ENCODE peak calls at places on chromosome 16, in five cellular contexts. V is M059J, M is hippocampal formation, Y is fibroblast of lung, R is HFF-Myc. F is an unnamed sample.

GRCh38 chr16:19284207-19284606 is 1.3 kb upstream of the CLEC19A start:
- DNase-seq in V (peak), M (peak), Y (no peak), R (no peak), F (no peak)

GRCh38 chr16:47987136-47987535 is 168.7 kb downstream of the ABCC12 start:
- DNase-seq in V (no peak), M (no peak), Y (no peak), R (no peak), F (no peak)

GRCh38 chr16:47774661-47775060 is 313.5 kb downstream of the PHKB start:
- DNase-seq in V (peak), M (no peak), Y (peak), R (no peak), F (no peak)

GRCh38 chr16:81804134-81804610 is 25.1 kb downstream of the PLCG2 start:
- DNase-seq in V (no peak), M (no peak), Y (no peak), R (no peak), F (no peak)

GRCh38 chr16:70250748-70251650 is 741 bp downstream of the EXOSC6 start:
- DNase-seq in V (peak), M (no peak), Y (peak), R (no peak), F (peak)

GRCh38 chr16:50598256-50598894 is 50.2 kb downstream of the NKD1 start:
- DNase-seq in V (no peak), M (no peak), Y (no peak), R (no peak), F (no peak)

GRCh38 chr16:77679901-77680300 is 42.4 kb upstream of the NUDT7 start:
- DNase-seq in V (no peak), M (no peak), Y (peak), R (no peak), F (no peak)

GRCh38 chr16:67014641-67015315 is 14.2 kb upstream of the CBFB start:
- DNase-seq in V (no peak), M (no peak), Y (no peak), R (no peak), F (no peak)

GRCh38 chr16:83143788-83144187 is 517.0 kb downstream of the CDH13 start:
- DNase-seq in V (no peak), M (no peak), Y (peak), R (no peak), F (no peak)

GRCh38 chr16:23712976-23713375 is at the start of gene ERN2:
- DNase-seq in V (no peak), M (no peak), Y (no peak), R (no peak), F (no peak)

GRCh38 chr16:56316545-56316944 is 108.8 kb downstream of the AMFR start:
- DNase-seq in V (no peak), M (no peak), Y (no peak), R (no peak), F (no peak)

F was measured in foreskin melanocyte.